ENCODE peak calls at places on chromosomes 6 and 20, in five cellular contexts. M is IMR-90, S is spleen, X is esophagus squamous epithelium, J is fibroblast of lung. Q is an unnamed sample.

GRCh38 chr6:35081426-35081851 is 59.7 kb downstream of the TCP11 start:
- DNase-seq in M (peak), S (peak), X (no peak), J (no peak), Q (no peak)

GRCh38 chr6:56690519-56691200 is 48.0 kb upstream of the DST start:
- DNase-seq in M (peak), S (no peak), X (no peak), J (peak), Q (peak)

GRCh38 chr6:140003217-140003616 is 628.8 kb upstream of the CITED2 start:
- DNase-seq in M (no peak), S (no peak), X (no peak), J (no peak), Q (no peak)

GRCh38 chr6:925656-926213 is 232.8 kb upstream of the EXOC2 start:
- DNase-seq in M (no peak), S (no peak), X (no peak), J (no peak), Q (no peak)

GRCh38 chr20:36144336-36144735 is 10.2 kb upstream of the EPB41L1 start:
- DNase-seq in M (no peak), S (no peak), X (no peak), J (no peak), Q (no peak)

GRCh38 chr6:43766964-43767461 is 3.0 kb upstream of the VEGFA start:
- DNase-seq in M (no peak), S (no peak), X (no peak), J (no peak), Q (no peak)

GRCh38 chr6:97394160-97394748 is 111.2 kb upstream of the MMS22L start:
- DNase-seq in M (peak), S (no peak), X (no peak), J (peak), Q (peak)

GRCh38 chr6:84763397-84764331 is 734 bp downstream of the TBX18 start:
- DNase-seq in M (peak), S (no peak), X (no peak), J (peak), Q (peak)

GRCh38 chr20:53738945-53739798 is 145.5 kb upstream of the ZNF217 start:
- DNase-seq in M (no peak), S (no peak), X (no peak), J (no peak), Q (no peak)

GRCh38 chr6:20455175-20456075 is 53.7 kb downstream of the E2F3 start:
- DNase-seq in M (peak), S (no peak), X (no peak), J (peak), Q (peak)

GRCh38 chr6:167907837-167908681 is 81.3 kb downstream of the AFDN start:
- DNase-seq in M (peak), S (no peak), X (no peak), J (peak), Q (peak)

GRCh38 chr6:44926556-44926955 is 401.6 kb upstream of the RUNX2 start:
- DNase-seq in M (peak), S (no peak), X (no peak), J (no peak), Q (peak)

GRCh38 chr6:7389162-7389450 is 436 bp downstream of the CAGE1 start:
- DNase-seq in M (peak), S (no peak), X (no peak), J (no peak), Q (peak)

GRCh38 chr20:16574656-16575355 is 1.6 kb upstream of the KIF16B start:
- DNase-seq in M (peak), S (peak), X (peak), J (peak), Q (peak)

GRCh38 chr6:126385536-126385935 is 45.6 kb downstream of the CENPW start:
- DNase-seq in M (no peak), S (no peak), X (no peak), J (no peak), Q (no peak)

GRCh38 chr6:1701668-1702353 is 92.1 kb downstream of the FOXC1 start:
- DNase-seq in M (peak), S (no peak), X (no peak), J (peak), Q (peak)

GRCh38 chr6:106557837-106558236 is 71.5 kb downstream of the RTN4IP1 start:
- DNase-seq in M (no peak), S (no peak), X (no peak), J (peak), Q (no peak)

GRCh38 chr6:138647006-138647405 is 126.6 kb upstream of the CCDC28A start:
- DNase-seq in M (peak), S (no peak), X (no peak), J (peak), Q (peak)

GRCh38 chr20:2603816-2604505 is 48.5 kb upstream of the NOP56 start:
- DNase-seq in M (no peak), S (no peak), X (no peak), J (no peak), Q (no peak)

GRCh38 chr6:154410619-154411044 is 54.0 kb upstream of the IPCEF1 start:
- DNase-seq in M (peak), S (no peak), X (no peak), J (peak), Q (peak)

GRCh38 chr20:45342863-45343444 is 5.3 kb downstream of the SDC4 start:
- DNase-seq in M (no peak), S (no peak), X (no peak), J (no peak), Q (no peak)

DNA sequence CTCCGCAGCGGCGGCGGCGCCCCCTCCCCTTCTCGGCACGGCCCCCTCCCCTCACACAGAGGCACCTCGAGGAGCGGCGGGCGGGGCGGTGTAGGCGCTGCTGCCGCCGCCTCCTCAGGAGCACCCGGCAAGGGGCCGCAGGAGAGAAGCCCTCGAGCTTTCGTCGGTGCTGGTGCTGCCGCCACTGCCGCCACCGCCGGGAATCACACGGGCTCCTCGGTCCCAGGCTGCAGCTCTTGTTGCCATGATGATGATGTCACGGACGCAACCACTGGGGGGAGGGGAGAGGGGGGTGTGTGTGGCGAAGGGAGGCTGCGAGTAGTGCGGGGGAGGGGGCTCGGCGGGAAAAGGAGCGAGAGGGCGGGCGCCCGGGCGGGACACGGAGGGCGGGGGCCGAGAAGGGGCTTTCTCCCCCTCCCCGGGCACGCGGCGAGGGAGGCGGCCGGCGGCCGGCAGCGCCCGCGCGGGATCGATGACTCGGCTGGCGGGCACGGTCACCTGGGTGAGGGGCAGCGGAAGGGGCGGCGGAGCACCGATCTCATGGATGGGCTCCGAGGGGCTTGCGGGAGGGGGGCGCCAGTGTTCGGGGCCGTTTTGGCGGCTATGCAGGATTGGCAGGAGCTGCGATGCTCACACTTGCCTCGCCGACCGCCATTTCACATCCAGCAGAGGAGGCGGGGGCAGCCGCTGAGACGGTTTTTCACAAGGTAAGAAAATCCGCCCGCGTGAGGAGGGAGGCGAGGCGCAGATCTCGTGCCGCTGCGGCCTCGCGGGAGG is at the start of gene REV3L:
- DNase-seq in M (peak), S (peak), X (peak), J (peak), Q (peak)
- TF ChIP-seq CTCF in M (no peak), S (no peak), X (no peak), J (no peak), Q (no peak)

GRCh38 chr6:52650946-52651345 is 20.0 kb upstream of the TMEM14A start:
- DNase-seq in M (peak), S (no peak), X (no peak), J (peak), Q (no peak)
- H3K4me3 ChIP-seq in M (no peak), S (no peak), X (no peak), J (no peak), Q (no peak)

GRCh38 chr6:36873612-36874011 is 991 bp downstream of the PPIL1 start:
- DNase-seq in M (no peak), S (no peak), X (no peak), J (no peak), Q (no peak)
- TF ChIP-seq CTCF in M (no peak), S (no peak), X (peak), J (no peak), Q (no peak)

GRCh38 chr20:1537731-1538058 is 19.8 kb downstream of the SIRPD start:
- DNase-seq in M (no peak), S (peak), X (peak), J (no peak), Q (no peak)

GRCh38 chr20:1533059-1533458 is 24.4 kb downstream of the SIRPD start:
- DNase-seq in M (no peak), S (no peak), X (no peak), J (no peak), Q (peak)

GRCh38 chr20:1538655-1539054 is 18.9 kb downstream of the SIRPD start:
- DNase-seq in M (no peak), S (no peak), X (no peak), J (no peak), Q (no peak)

GRCh38 chr20:1536893-1537730 is 20.4 kb downstream of the SIRPD start:
- DNase-seq in M (no peak), S (peak), X (no peak), J (no peak), Q (no peak)

GRCh38 chr20:1535420-1536175 is 21.9 kb downstream of the SIRPD start:
- DNase-seq in M (no peak), S (peak), X (no peak), J (no peak), Q (no peak)
- H3K4me3 ChIP-seq in M (no peak), S (no peak), X (no peak), J (no peak), Q (no peak)

DNA sequence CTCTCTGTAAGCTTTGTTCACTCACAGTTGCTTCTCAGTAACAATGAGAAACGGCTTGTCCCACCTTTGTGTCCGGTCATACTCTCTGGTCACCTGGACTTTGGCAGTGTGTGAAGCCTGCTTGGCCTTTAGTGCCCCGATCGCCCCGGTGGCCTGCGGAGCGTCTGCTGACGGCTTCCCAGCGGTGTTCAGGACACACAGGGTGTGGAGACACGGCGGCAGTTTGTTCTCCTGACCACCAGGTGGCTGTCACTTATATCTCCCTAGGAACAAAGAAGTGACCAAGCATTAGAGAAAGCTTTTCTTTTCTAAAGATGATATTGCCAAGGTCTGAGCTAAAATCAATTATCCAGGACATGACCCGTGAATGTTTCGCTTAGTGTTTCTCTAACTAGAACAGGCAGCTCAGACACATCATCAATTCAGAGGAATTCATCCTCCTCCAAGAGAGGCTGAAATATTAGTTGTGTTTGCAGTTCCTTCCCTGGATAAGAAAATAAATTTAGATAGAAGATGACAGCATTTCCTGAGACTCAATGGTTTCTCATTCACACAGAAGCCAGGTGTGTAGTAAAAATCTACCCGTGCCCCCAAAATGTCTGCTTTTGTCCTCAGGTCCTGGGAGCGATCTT is 167.4 kb upstream of the THBS2 start:
- DNase-seq in M (peak), S (no peak), X (no peak), J (peak), Q (no peak)
- TF ChIP-seq CTCF in M (peak), S (peak), X (peak), J (peak), Q (peak)

Q was measured in fibroblast of the aortic adventitia.